ENCODE peak calls at places on chromosomes 7 and 10, in five cellular contexts. N, O, P, W and H are unnamed samples.

GRCh38 chr7:159049266-159050025 is 95.2 kb downstream of the VIPR2 start:
- DNase-seq in N (no peak), O (no peak), P (peak; percentile 79), W (peak; percentile 34), H (no peak)

GRCh38 chr10:128035557-128035973 is 90.7 kb downstream of the MKI67 start:
- DNase-seq in N (peak; percentile 21), O (peak; percentile 60), P (no peak), W (peak; percentile 68), H (peak; percentile 47)

GRCh38 chr10:125146791-125147604 is 13.4 kb downstream of the CTBP2 start:
- DNase-seq in N (no peak), O (no peak), P (no peak), W (no peak), H (no peak)

GRCh38 chr7:140415361-140415760 is 11.5 kb downstream of the RAB19 start:
- DNase-seq in N (no peak), O (no peak), P (no peak), W (no peak), H (no peak)

GRCh38 chr10:49572594-49573114 is 33.7 kb upstream of the ERCC6 start:
- DNase-seq in N (no peak), O (no peak), P (peak; percentile 87), W (no peak), H (no peak)

GRCh38 chr10:14025790-14026189 is 304.9 kb downstream of the FRMD4A start:
- DNase-seq in N (no peak), O (no peak), P (no peak), W (no peak), H (no peak)

GRCh38 chr7:154353385-154353784 is 301.2 kb downstream of the DPP6 start:
- DNase-seq in N (no peak), O (no peak), P (no peak), W (no peak), H (no peak)

GRCh38 chr7:133452611-133453010 is 199.7 kb downstream of the EXOC4 start:
- DNase-seq in N (no peak), O (no peak), P (no peak), W (no peak), H (no peak)

GRCh38 chr7:14714161-14714728 is 188.3 kb downstream of the DGKB start:
- DNase-seq in N (no peak), O (no peak), P (no peak), W (no peak), H (no peak)

GRCh38 chr7:5470167-5470532 is 46.5 kb upstream of the TNRC18 start:
- DNase-seq in N (no peak), O (no peak), P (no peak), W (no peak), H (no peak)
- H3K27me3 ChIP-seq in N (no peaks in the 10 kb centered on the region), O (no peaks in the 10 kb centered on the region), P (no peaks in the 10 kb centered on the region), W (no peaks in the 10 kb centered on the region), H (no peaks in the 10 kb centered on the region)

GRCh38 chr10:126387931-126388911 is at the start of gene ADAM12:
- DNase-seq in N (no peak), O (peak; percentile 49), P (no peak), W (no peak), H (no peak)
- H3K4me3 ChIP-seq in N (no peak within 1 kb of the TSS), O (peak within 1 kb of the TSS; percentile 65), P (peak within 1 kb of the TSS; percentile 54), W (peak within 1 kb of the TSS; percentile 51), H (peak within 1 kb of the TSS; percentile 61)

GRCh38 chr7:99392659-99393362 is 15.6 kb downstream of the PDAP1 start:
- DNase-seq in N (no peak), O (peak; percentile 91), P (no peak), W (peak; percentile 85), H (peak; percentile 93)
- H3K27ac ChIP-seq in N (peak overlapping the region; percentile 3), O (peak overlapping the region; percentile 95), P (peak overlapping the region; percentile 71), W (peak overlapping the region; percentile 81), H (peak overlapping the region; percentile 74)

DNA sequence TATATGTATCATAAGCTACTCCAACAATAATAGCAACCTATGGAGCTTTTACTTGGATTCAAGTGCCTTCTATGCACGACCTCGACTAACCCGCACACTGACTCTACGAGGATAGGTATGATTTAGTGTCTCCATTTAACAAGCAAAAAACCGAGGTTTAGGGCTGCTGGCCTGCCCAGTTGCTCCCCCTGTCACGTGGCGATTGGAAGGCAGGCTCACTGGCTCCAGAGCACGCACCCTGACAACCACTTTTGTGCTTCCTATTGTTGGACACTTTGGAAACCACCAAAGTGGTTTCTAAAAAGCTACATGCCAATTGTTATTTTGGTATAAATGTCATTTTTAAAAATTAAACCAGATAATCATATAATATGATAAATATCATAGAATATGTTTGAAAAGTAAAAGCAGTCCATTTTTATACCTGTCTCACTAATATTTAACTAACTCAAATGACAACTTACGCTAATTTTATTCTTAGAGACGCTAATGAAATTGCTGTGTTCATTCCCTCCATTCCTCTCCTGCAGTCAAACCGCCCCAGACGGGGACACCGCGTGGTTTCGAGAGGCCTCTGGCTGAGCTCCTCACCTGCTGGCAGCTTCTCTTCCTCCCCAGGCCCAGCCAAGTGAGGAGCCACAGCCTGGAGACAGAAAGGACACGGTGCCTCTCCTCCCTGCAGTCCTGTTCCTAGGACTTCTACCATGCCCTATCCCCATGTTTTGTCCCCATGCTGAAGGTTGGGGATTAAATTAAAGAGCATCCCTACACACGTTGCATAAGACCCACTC is 22.2 kb upstream of the RHEB start:
- DNase-seq in N (no peak), O (no peak), P (no peak), W (no peak), H (no peak)
- H3K27me3 ChIP-seq in N (no peaks in the 10 kb centered on the region), O (no peaks in the 10 kb centered on the region), P (no peaks in the 10 kb centered on the region), W (no peaks in the 10 kb centered on the region), H (peaks cover 5% of the 10 kb centered on the region)